ENCODE peak calls at places on chromosomes 3 and 15, in five cellular contexts. One of them, this sample, is unnamed.

GRCh38 chr3:32457971-32458471 is 44.6 kb downstream of the CMTM6 start:
- DNase-seq in tibial nerve: no peak
- DNase-seq in left ventricle myocardium inferior: no peak
- DNase-seq in HFF-Myc: no peak
- DNase-seq in heart left ventricle: no peak
- DNase-seq in this sample: no peak

GRCh38 chr15:73286356-73286755 is 82.4 kb downstream of the HCN4 start:
- DNase-seq in HFF-Myc: no peak
- DNase-seq in heart left ventricle: no peak
- DNase-seq in left ventricle myocardium inferior: no peak
- DNase-seq in tibial nerve: no peak
- DNase-seq in this sample: peak

GRCh38 chr15:77038312-77039216 is 32.3 kb downstream of the TSPAN3 start:
- DNase-seq in heart left ventricle: no peak
- DNase-seq in tibial nerve: no peak
- DNase-seq in HFF-Myc: no peak
- DNase-seq in left ventricle myocardium inferior: no peak
- DNase-seq in this sample: no peak

GRCh38 chr3:4841783-4842440 is 137.3 kb upstream of the BHLHE40 start:
- DNase-seq in heart left ventricle: no peak
- DNase-seq in left ventricle myocardium inferior: no peak
- DNase-seq in tibial nerve: no peak
- DNase-seq in HFF-Myc: no peak
- DNase-seq in this sample: no peak

GRCh38 chr3:97384581-97384980 is 380.0 kb upstream of the ARL6 start:
- DNase-seq in tibial nerve: no peak
- DNase-seq in HFF-Myc: no peak
- DNase-seq in left ventricle myocardium inferior: no peak
- DNase-seq in heart left ventricle: no peak
- DNase-seq in this sample: no peak

GRCh38 chr3:191369081-191370010 is 39.0 kb upstream of the UTS2B start:
- DNase-seq in heart left ventricle: no peak
- DNase-seq in left ventricle myocardium inferior: no peak
- DNase-seq in tibial nerve: no peak
- DNase-seq in HFF-Myc: no peak
- DNase-seq in this sample: peak

GRCh38 chr3:86738684-86739083 is 252.3 kb downstream of the VGLL3 start:
- DNase-seq in left ventricle myocardium inferior: no peak
- DNase-seq in heart left ventricle: no peak
- DNase-seq in HFF-Myc: no peak
- DNase-seq in tibial nerve: no peak
- DNase-seq in this sample: no peak

GRCh38 chr3:190175490-190175889 is 54.8 kb upstream of the P3H2 start:
- DNase-seq in left ventricle myocardium inferior: no peak
- DNase-seq in heart left ventricle: no peak
- DNase-seq in HFF-Myc: no peak
- DNase-seq in tibial nerve: no peak
- DNase-seq in this sample: peak

GRCh38 chr3:188476930-188477329 is 323.0 kb downstream of the LPP start:
- DNase-seq in HFF-Myc: no peak
- DNase-seq in left ventricle myocardium inferior: no peak
- DNase-seq in tibial nerve: no peak
- DNase-seq in heart left ventricle: peak
- DNase-seq in this sample: peak

GRCh38 chr3:102745881-102746280 is 311.1 kb downstream of the ZPLD1 start:
- DNase-seq in tibial nerve: no peak
- DNase-seq in left ventricle myocardium inferior: no peak
- DNase-seq in heart left ventricle: no peak
- DNase-seq in HFF-Myc: no peak
- DNase-seq in this sample: no peak

GRCh38 chr3:46693038-46693896 is at the start of gene ALS2CL:
- DNase-seq in tibial nerve: no peak
- DNase-seq in HFF-Myc: no peak
- DNase-seq in heart left ventricle: peak
- DNase-seq in left ventricle myocardium inferior: peak
- DNase-seq in this sample: peak

GRCh38 chr3:144989756-144990155 is 1018.1 kb downstream of the DIPK2A start:
- DNase-seq in left ventricle myocardium inferior: no peak
- DNase-seq in tibial nerve: no peak
- DNase-seq in heart left ventricle: no peak
- DNase-seq in HFF-Myc: no peak
- DNase-seq in this sample: peak

GRCh38 chr3:11668243-11669232 is 24.8 kb upstream of the VGLL4 start:
- DNase-seq in tibial nerve: no peak
- DNase-seq in heart left ventricle: no peak
- DNase-seq in left ventricle myocardium inferior: no peak
- DNase-seq in HFF-Myc: no peak
- DNase-seq in this sample: no peak

GRCh38 chr3:17151598-17152373 is 267.0 kb downstream of the PLCL2 start:
- DNase-seq in HFF-Myc: no peak
- DNase-seq in tibial nerve: no peak
- DNase-seq in heart left ventricle: no peak
- DNase-seq in left ventricle myocardium inferior: no peak
- DNase-seq in this sample: no peak

GRCh38 chr3:17674082-17674686 is 68.2 kb downstream of the TBC1D5 start:
- DNase-seq in left ventricle myocardium inferior: no peak
- DNase-seq in tibial nerve: no peak
- DNase-seq in HFF-Myc: no peak
- DNase-seq in heart left ventricle: no peak
- DNase-seq in this sample: no peak

GRCh38 chr3:46675843-46676567 is 17.5 kb downstream of the ALS2CL start:
- DNase-seq in tibial nerve: no peak
- DNase-seq in heart left ventricle: peak
- DNase-seq in HFF-Myc: no peak
- DNase-seq in left ventricle myocardium inferior: peak
- DNase-seq in this sample: no peak

GRCh38 chr15:66982816-66983215 is 82.6 kb upstream of the SMAD3 start:
- DNase-seq in heart left ventricle: no peak
- DNase-seq in tibial nerve: no peak
- DNase-seq in left ventricle myocardium inferior: no peak
- DNase-seq in HFF-Myc: no peak
- DNase-seq in this sample: no peak

GRCh38 chr3:39814007-39814406 is 4.6 kb downstream of the MYRIP start:
- DNase-seq in heart left ventricle: no peak
- DNase-seq in tibial nerve: no peak
- DNase-seq in HFF-Myc: no peak
- DNase-seq in left ventricle myocardium inferior: no peak
- DNase-seq in this sample: peak

GRCh38 chr15:42890161-42890913 is 30.2 kb downstream of the TTBK2 start:
- DNase-seq in heart left ventricle: no peak
- DNase-seq in left ventricle myocardium inferior: no peak
- DNase-seq in tibial nerve: no peak
- DNase-seq in HFF-Myc: peak
- DNase-seq in this sample: peak

GRCh38 chr3:54197509-54197908 is 75.2 kb downstream of the CACNA2D3 start:
- DNase-seq in heart left ventricle: no peak
- DNase-seq in left ventricle myocardium inferior: no peak
- DNase-seq in HFF-Myc: no peak
- DNase-seq in tibial nerve: no peak
- DNase-seq in this sample: no peak

GRCh38 chr3:10170915-10171478 is 6.3 kb downstream of the IRAK2 start:
- DNase-seq in HFF-Myc: no peak
- DNase-seq in tibial nerve: no peak
- DNase-seq in left ventricle myocardium inferior: no peak
- DNase-seq in heart left ventricle: no peak
- DNase-seq in this sample: no peak

GRCh38 chr3:120469440-120470415 is 18.9 kb upstream of the FSTL1 start:
- DNase-seq in tibial nerve: no peak
- DNase-seq in heart left ventricle: peak
- DNase-seq in HFF-Myc: no peak
- DNase-seq in left ventricle myocardium inferior: no peak
- DNase-seq in this sample: no peak

GRCh38 chr15:34637305-34637704 is 53.9 kb upstream of the GOLGA8B start:
- DNase-seq in heart left ventricle: no peak
- DNase-seq in HFF-Myc: no peak
- DNase-seq in tibial nerve: no peak
- DNase-seq in left ventricle myocardium inferior: no peak
- DNase-seq in this sample: no peak

GRCh38 chr3:119913021-119913420 is 131.1 kb downstream of the NR1I2 start:
- DNase-seq in tibial nerve: no peak
- DNase-seq in heart left ventricle: no peak
- DNase-seq in left ventricle myocardium inferior: no peak
- DNase-seq in HFF-Myc: no peak
- DNase-seq in this sample: peak

GRCh38 chr3:128486692-128487537 is 6.1 kb downstream of the GATA2 start:
- DNase-seq in HFF-Myc: no peak
- DNase-seq in tibial nerve: no peak
- DNase-seq in heart left ventricle: no peak
- DNase-seq in left ventricle myocardium inferior: no peak
- DNase-seq in this sample: peak

GRCh38 chr15:68812069-68812468 is 8.6 kb downstream of the ANP32A start:
- DNase-seq in heart left ventricle: no peak
- DNase-seq in left ventricle myocardium inferior: no peak
- DNase-seq in HFF-Myc: no peak
- DNase-seq in tibial nerve: no peak
- DNase-seq in this sample: no peak

GRCh38 chr3:156976933-156977332 is 150.8 kb downstream of the LEKR1 start:
- DNase-seq in left ventricle myocardium inferior: no peak
- DNase-seq in tibial nerve: no peak
- DNase-seq in heart left ventricle: no peak
- DNase-seq in HFF-Myc: no peak
- DNase-seq in this sample: no peak

GRCh38 chr15:25188051-25188450 is 233.3 kb downstream of the SNRPN start:
- DNase-seq in tibial nerve: no peak
- DNase-seq in HFF-Myc: no peak
- DNase-seq in heart left ventricle: no peak
- DNase-seq in left ventricle myocardium inferior: no peak
- DNase-seq in this sample: no peak

GRCh38 chr15:69576948-69577351 is 124.3 kb downstream of the RPLP1 start:
- DNase-seq in heart left ventricle: no peak
- DNase-seq in tibial nerve: no peak
- DNase-seq in HFF-Myc: no peak
- DNase-seq in left ventricle myocardium inferior: no peak
- DNase-seq in this sample: no peak

GRCh38 chr15:77775851-77776250 is 143.1 kb upstream of the LINGO1 start:
- DNase-seq in HFF-Myc: no peak
- DNase-seq in tibial nerve: no peak
- DNase-seq in left ventricle myocardium inferior: no peak
- DNase-seq in heart left ventricle: no peak
- DNase-seq in this sample: no peak

DNA sequence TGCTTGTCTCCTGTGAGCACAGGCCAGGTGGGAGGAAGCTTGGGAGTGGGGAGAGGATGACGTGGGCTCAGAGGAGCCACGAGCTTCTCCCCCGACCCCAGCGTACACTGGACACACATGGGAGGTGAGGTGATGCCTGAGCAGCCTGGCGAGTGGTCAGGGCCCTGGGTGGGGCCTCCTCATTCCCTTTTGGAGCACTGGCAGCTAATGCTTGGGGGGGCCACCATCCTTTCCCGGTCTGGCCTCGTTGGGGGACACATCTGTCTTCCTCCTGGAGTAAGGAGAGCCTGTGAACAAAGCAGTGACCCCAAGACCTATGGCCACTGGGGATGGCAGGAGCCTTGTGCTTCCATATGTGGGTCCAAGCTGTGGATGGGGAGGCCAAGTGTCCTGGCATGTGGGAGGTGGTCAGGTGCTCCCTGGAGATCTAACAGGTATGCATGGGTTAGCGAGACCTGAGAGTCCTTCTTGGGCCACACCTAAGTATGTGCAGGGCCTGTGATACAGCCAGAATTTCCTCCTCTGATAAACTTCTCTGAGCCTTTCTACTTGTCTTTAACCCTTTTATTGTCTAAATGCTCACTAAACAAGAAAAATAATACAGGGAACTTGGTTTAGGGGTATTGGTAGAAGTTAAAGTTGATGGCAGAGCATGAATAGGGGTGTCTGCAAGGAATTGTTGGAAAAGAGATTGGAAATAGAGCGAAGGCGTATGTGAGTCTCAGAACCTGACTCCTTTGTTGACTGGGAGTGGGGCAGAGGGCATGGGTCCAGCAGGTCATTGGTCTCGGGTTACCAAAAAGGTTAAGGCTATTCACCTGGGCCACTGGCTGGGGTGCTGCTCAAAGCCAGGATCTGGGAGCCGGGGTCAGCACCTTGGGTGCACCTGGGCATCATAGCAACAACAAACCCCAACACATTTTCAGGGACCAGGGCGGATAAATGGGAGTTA is 9.6 kb downstream of the KLF13 start:
- DNase-seq in heart left ventricle: no peak
- DNase-seq in tibial nerve: no peak
- DNase-seq in left ventricle myocardium inferior: no peak
- DNase-seq in HFF-Myc: no peak
- DNase-seq in this sample: no peak
- H3K4me3 ChIP-seq in heart left ventricle: no peak
- H3K4me3 ChIP-seq in tibial nerve: no peak
- H3K4me3 ChIP-seq in left ventricle myocardium inferior: no peak
- H3K4me3 ChIP-seq in HFF-Myc: no peak
- H3K4me3 ChIP-seq in this sample: no peak

DNA sequence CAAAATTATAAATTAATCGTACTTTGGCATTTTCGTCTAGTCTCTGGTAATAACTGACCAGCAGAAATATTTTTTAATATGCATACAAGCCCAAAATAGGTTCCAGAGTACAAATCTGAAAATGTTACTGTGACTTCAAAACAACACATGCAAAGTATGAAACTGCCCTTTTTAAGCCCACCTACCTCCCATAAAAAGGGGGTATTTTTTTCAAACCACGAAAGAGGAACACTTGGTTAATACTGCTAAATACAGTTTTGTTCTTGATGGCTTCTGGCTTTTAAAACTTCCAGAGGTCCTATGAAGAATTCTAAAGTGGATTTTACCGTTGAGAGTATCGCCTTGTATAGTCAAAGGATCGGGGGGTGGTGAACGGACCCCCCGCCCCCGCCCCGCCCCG is 610.7 kb downstream of the FOXP1 start:
- DNase-seq in tibial nerve: no peak
- DNase-seq in heart left ventricle: no peak
- DNase-seq in left ventricle myocardium inferior: no peak
- DNase-seq in HFF-Myc: no peak
- DNase-seq in this sample: no peak
- TF ChIP-seq CTCF in tibial nerve: no peak
- TF ChIP-seq CTCF in heart left ventricle: no peak
- TF ChIP-seq CTCF in left ventricle myocardium inferior: no peak
- TF ChIP-seq CTCF in HFF-Myc: no peak
- TF ChIP-seq CTCF in this sample: no peak

GRCh38 chr15:97566957-97567356 is 393.5 kb upstream of the ARRDC4 start:
- DNase-seq in tibial nerve: no peak
- DNase-seq in left ventricle myocardium inferior: no peak
- DNase-seq in HFF-Myc: no peak
- DNase-seq in heart left ventricle: no peak
- DNase-seq in this sample: peak
- H3K4me3 ChIP-seq in tibial nerve: no peak
- H3K4me3 ChIP-seq in left ventricle myocardium inferior: no peak
- H3K4me3 ChIP-seq in HFF-Myc: no peak
- H3K4me3 ChIP-seq in heart left ventricle: no peak
- H3K4me3 ChIP-seq in this sample: no peak

DNA sequence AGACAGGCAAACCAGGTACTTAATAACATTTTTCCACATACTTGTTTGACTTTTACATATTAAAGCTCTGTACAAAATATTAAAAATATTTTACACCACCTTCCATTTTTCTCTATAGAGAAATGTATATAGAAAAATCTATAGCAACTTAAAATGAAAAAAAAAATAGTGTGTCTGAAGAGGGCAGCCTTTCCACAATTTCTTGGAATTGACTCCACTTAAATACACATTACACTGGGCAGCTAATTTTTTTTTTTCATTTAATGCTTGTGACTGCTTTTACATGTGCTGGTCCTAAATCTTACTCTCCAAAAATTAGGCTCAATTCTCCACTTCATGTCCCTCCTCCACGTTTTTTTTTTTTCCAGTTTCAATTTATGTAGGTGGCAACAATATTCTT is 427.0 kb upstream of the RBMS3 start:
- DNase-seq in HFF-Myc: no peak
- DNase-seq in left ventricle myocardium inferior: no peak
- DNase-seq in tibial nerve: no peak
- DNase-seq in heart left ventricle: no peak
- DNase-seq in this sample: peak
- TF ChIP-seq CTCF in HFF-Myc: no peak
- TF ChIP-seq CTCF in left ventricle myocardium inferior: no peak
- TF ChIP-seq CTCF in tibial nerve: no peak
- TF ChIP-seq CTCF in heart left ventricle: no peak
- TF ChIP-seq CTCF in this sample: peak

This sample was measured in cardiac fibroblast.